ENCODE peak calls at places on chromosomes 16 and 17, in four cellular contexts. D is activated naive CD4-positive, alpha-beta T cell treated with Interleukin-2 at 50 U/mL for 16 hours; P is dorsolateral prefrontal cortex; Z is nucleus accumbens. Q is an unnamed sample.

GRCh38 chr16:49052846-49053245 is 228.8 kb downstream of the CBLN1 start:
- DNase-seq in D (no peak), P (no peak), Z (no peak), Q (no peak)

GRCh38 chr16:15778204-15778743 is 78.6 kb downstream of the MYH11 start:
- DNase-seq in D (no peak), P (no peak), Z (no peak), Q (no peak)

GRCh38 chr16:68643847-68644246 is 1.3 kb upstream of the CDH3 start:
- DNase-seq in D (no peak), P (no peak), Z (no peak), Q (no peak)

GRCh38 chr17:77392376-77393273 is 251.9 kb downstream of the SEC14L1 start:
- DNase-seq in D (no peak), P (no peak), Z (no peak), Q (no peak)

GRCh38 chr16:74726736-74727135 is 26.1 kb upstream of the MLKL start:
- DNase-seq in D (no peak), P (no peak), Z (no peak), Q (peak)

GRCh38 chr16:84016477-84016876 is 26.1 kb downstream of the SLC38A8 start:
- DNase-seq in D (no peak), P (no peak), Z (no peak), Q (no peak)

GRCh38 chr16:76668207-76668725 is 391.1 kb downstream of the CNTNAP4 start:
- DNase-seq in D (no peak), P (no peak), Z (no peak), Q (no peak)

GRCh38 chr17:7838291-7839075 is 4.5 kb downstream of the KDM6B start:
- DNase-seq in D (no peak), P (no peak), Z (peak), Q (no peak)

GRCh38 chr17:329794-330420 is 22.7 kb downstream of the RPH3AL start:
- DNase-seq in D (no peak), P (peak), Z (no peak), Q (no peak)

GRCh38 chr16:72749091-72749490 is 298.8 kb downstream of the ZFHX3 start:
- DNase-seq in D (no peak), P (no peak), Z (no peak), Q (no peak)

GRCh38 chr17:7122386-7122785 is 7.8 kb upstream of the ASGR2 start:
- DNase-seq in D (no peak), P (no peak), Z (no peak), Q (no peak)

GRCh38 chr16:84396537-84397008 is 28.2 kb downstream of the ATP2C2 start:
- DNase-seq in D (no peak), P (no peak), Z (no peak), Q (no peak)

GRCh38 chr16:4293822-4294457 is 21.1 kb upstream of the TFAP4 start:
- DNase-seq in D (no peak), P (peak), Z (peak), Q (no peak)